ENCODE peak calls at places on chromosomes 16 and 17, in five cellular contexts. S, J, A, X and U are unnamed samples.

GRCh38 chr17:54807331-54807730 is 93.3 kb upstream of the TOM1L1 start:
- DNase-seq in A (no peak), X (no peak), S (no peak), J (no peak), U (no peak)

GRCh38 chr17:8103549-8103948 is 14.8 kb downstream of the ALOXE3 start:
- DNase-seq in A (no peak), S (no peak), X (no peak), J (no peak), U (no peak)

GRCh38 chr16:78437352-78437968 is 338.0 kb downstream of the WWOX start:
- DNase-seq in J (peak), A (no peak), S (no peak), X (no peak), U (peak)

GRCh38 chr16:525520-526180 is 1.9 kb upstream of the CAPN15 start:
- DNase-seq in X (peak), A (no peak), S (no peak), J (peak), U (peak)

GRCh38 chr16:1458977-1459341 is 14.6 kb upstream of the CCDC154 start:
- DNase-seq in X (no peak), A (no peak), J (no peak), S (no peak), U (no peak)

GRCh38 chr16:50917941-50918340 is 176.1 kb downstream of the CYLD start:
- DNase-seq in S (no peak), J (no peak), X (no peak), A (no peak), U (no peak)

GRCh38 chr17:57600092-57600491 is 145.0 kb downstream of the CCDC182 start:
- DNase-seq in J (peak), S (no peak), X (no peak), A (peak), U (no peak)

GRCh38 chr16:84049403-84050060 is 6.9 kb upstream of the SLC38A8 start:
- DNase-seq in X (no peak), S (no peak), J (no peak), A (no peak), U (no peak)

GRCh38 chr16:78129349-78129748 is 29.9 kb downstream of the WWOX start:
- DNase-seq in S (no peak), X (no peak), A (no peak), J (no peak), U (no peak)

GRCh38 chr16:53768167-53768566 is 64.2 kb downstream of the FTO start:
- DNase-seq in X (no peak), A (no peak), S (no peak), J (peak), U (no peak)